ENCODE peak calls at places on chromosomes 11 and 22, in four cellular contexts. H, N, K and G are unnamed samples.
A peak's percentile ranks its signal among the peaks of the same experiment; 100 is the strongest.

GRCh38 chr11:11993814-11994213 is 14.6 kb downstream of the DKK3 start:
- DNase-seq in H (no peak), K (no peak), N (peak; percentile 80), G (no peak)

GRCh38 chr11:88115828-88116410 is 59.3 kb downstream of the RAB38 start:
- DNase-seq in K (no peak), H (no peak), N (no peak), G (no peak)

GRCh38 chr22:42683599-42684283 is 34.5 kb upstream of the CYB5R3 start:
- DNase-seq in N (peak; percentile 96), H (no peak), K (peak; percentile 87), G (no peak)

GRCh38 chr11:100791873-100792272 is 104.8 kb downstream of the ARHGAP42 start:
- DNase-seq in H (no peak), K (no peak), N (no peak), G (no peak)

GRCh38 chr22:33357894-33358440 is 299.8 kb upstream of the SYN3 start:
- DNase-seq in H (no peak), N (no peak), K (no peak), G (no peak)

GRCh38 chr11:126661051-126661450 is 305.6 kb downstream of the ST3GAL4 start:
- DNase-seq in K (no peak), N (no peak), H (no peak), G (no peak)

GRCh38 chr22:30865656-30866055 is 102.9 kb downstream of the MORC2 start:
- DNase-seq in K (peak; percentile 26), H (no peak), N (peak; percentile 52), G (no peak)

GRCh38 chr22:42892156-42892555 is 35.1 kb upstream of the ARFGAP3 start:
- DNase-seq in K (no peak), H (peak; percentile 62), N (no peak), G (no peak)

GRCh38 chr11:86818466-86819282 is 18.3 kb downstream of the PRSS23 start:
- DNase-seq in K (no peak), H (no peak), N (no peak), G (peak; percentile 74)

GRCh38 chr11:61542024-61542461 is 33.5 kb downstream of the LRRC10B start:
- DNase-seq in K (no peak), N (no peak), H (no peak), G (no peak)

GRCh38 chr11:10618490-10618889 is 50.0 kb upstream of the LYVE1 start:
- DNase-seq in N (peak; percentile 57), H (no peak), K (no peak), G (no peak)

DNA sequence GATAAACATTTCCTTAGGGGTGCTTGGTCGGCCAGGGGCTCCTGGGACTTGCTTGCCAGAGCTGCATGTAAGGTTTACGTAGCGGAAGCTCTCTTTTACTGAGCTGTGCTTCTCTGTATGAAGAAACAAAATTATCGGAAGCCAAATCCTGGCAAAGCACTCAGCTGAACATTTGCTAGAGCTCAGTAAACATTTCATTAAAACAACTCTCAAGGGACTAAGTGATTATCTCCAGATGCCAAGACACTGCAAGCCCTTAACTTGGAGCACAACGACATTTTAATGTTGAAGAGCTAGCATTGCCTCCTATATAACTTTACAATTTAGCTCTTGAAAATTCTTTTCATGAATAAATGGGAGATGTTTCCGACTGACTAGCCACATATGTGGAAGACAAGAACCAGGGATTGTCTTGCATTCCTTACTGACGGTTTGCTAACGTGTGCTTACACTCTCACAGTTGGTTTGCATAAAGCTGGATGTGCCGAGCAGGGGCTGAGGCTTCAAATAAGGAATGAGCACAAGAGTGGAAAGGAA is 43.3 kb downstream of the SCUBE2 start:
- DNase-seq in K (no peak), H (no peak), N (peak; percentile 78), G (no peak)
- H3K36me3 ChIP-seq in K (no peaks in the 10 kb centered on the region), H (no peaks in the 10 kb centered on the region), N (no peaks in the 10 kb centered on the region), G (no peaks in the 10 kb centered on the region)

GRCh38 chr22:35850831-35851230 is 133.2 kb downstream of the APOL5 start:
- DNase-seq in H (no peak), K (no peak), N (no peak), G (no peak)
- H3K4me1 ChIP-seq in H (peaks cover 21% of the 10 kb centered on the region), K (no peaks in the 10 kb centered on the region), N (peaks cover 27% of the 10 kb centered on the region), G (peaks cover 34% of the 10 kb centered on the region)

GRCh38 chr11:94857337-94857736 is 89.2 kb downstream of the AMOTL1 start:
- DNase-seq in H (no peak), N (no peak), K (no peak), G (no peak)

GRCh38 chr11:94861306-94861845 is 93.2 kb downstream of the AMOTL1 start:
- DNase-seq in H (no peak), K (no peak), N (no peak), G (no peak)

GRCh38 chr11:94864646-94865045 is 96.5 kb downstream of the AMOTL1 start:
- DNase-seq in N (no peak), H (no peak), K (no peak), G (no peak)

GRCh38 chr11:94858012-94858705 is 90.0 kb downstream of the AMOTL1 start:
- DNase-seq in K (no peak), H (no peak), N (no peak), G (no peak)

DNA sequence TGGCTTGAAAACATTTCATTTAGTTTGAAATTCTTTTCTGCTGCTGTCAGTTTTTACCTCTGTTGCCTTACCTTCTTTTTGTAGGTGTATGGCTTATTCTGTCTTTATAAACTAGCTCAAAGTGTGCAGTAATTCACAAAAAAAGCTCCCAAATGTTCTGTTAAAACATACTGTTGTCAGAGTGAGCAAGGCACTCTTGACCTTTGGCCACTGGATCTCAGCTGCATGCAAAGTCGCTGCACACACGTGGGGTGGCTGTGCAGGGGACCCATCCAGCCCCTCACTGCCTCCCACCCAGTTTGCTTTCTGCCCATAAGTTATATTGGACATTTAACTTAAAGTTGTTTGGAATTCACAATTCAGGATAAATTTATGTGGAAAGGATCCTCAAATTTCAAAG is 92.2 kb downstream of the AMOTL1 start:
- DNase-seq in K (no peak), N (no peak), H (no peak), G (no peak)
- H3K36me3 ChIP-seq in K (no peaks in the 10 kb centered on the region), N (peaks cover 42% of the 10 kb centered on the region), H (peaks cover 26% of the 10 kb centered on the region), G (peaks cover 13% of the 10 kb centered on the region)

GRCh38 chr11:26837154-26837553 is 115.3 kb upstream of the SLC5A12 start:
- DNase-seq in H (no peak), K (no peak), N (no peak), G (no peak)
- H3K4me1 ChIP-seq in H (no peaks in the 10 kb centered on the region), K (peaks cover 3% of the 10 kb centered on the region), N (peaks cover 13% of the 10 kb centered on the region), G (no peaks in the 10 kb centered on the region)

DNA sequence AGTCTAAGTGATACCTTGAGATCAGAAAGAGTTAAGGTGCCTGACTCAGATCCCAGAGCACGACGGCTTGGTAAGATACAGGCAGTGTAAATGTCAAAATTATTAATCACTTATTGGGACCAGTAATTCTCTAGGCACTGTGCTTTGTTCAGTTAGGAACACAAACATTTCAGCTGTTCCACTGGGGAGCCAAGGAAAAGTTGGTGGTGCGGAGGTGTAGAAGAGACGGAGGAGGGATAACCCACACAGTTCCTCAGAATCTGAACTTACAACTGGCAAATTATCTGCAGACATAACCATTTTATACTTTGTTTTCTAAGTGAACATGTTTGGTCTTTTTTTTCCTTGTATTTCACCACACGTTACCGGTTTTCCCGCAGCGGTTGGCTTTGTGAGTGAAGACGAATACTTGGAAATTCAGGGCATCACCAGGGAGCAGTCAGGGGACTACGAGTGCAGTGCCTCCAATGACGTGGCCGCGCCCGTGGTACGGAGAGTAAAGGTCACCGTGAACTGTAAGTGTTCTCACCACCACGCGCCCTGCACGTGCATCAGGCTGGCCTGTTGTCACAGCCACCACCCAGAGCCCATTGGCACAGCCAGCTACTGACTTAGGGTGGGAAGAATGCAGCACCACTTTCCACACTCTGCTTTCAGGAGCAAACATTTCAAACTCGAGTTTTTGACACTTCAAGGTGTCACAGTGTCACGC is 937.0 kb downstream of the NTM start:
- DNase-seq in K (no peak), N (no peak), H (no peak), G (no peak)
- H3K36me3 ChIP-seq in K (no peaks in the 10 kb centered on the region), N (no peaks in the 10 kb centered on the region), H (no peaks in the 10 kb centered on the region), G (no peaks in the 10 kb centered on the region)

GRCh38 chr11:19433367-19433766 is 192.6 kb upstream of the E2F8 start:
- DNase-seq in H (no peak), N (no peak), K (no peak), G (no peak)
- H3K4me1 ChIP-seq in H (peaks cover 10% of the 10 kb centered on the region), N (no peaks in the 10 kb centered on the region), K (no peaks in the 10 kb centered on the region), G (peaks cover 19% of the 10 kb centered on the region)

DNA sequence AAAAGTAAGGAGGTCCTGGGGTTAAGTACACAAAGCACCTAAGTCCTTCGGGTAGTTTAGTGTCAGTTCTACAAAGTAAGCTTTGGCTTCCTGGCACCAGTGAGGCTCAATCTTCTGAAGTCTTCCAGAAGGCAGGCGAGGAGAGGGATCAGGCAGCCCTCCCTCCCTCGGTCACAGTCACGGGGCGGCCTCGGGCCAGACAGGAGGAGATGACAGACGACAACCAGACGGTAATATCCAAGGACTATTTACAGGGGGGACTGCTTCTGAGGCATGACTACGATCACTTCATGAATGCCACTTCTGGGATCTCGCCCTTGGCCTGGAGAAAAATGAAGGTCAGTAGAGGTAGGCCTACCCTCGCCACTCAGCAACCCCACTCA is 378 bp upstream of the TMEM223 start:
- DNase-seq in H (no peak), K (peak; percentile 62), N (peak; percentile 81), G (no peak)
- H3K36me3 ChIP-seq in H (peaks cover 32% of the 10 kb centered on the region), K (no peaks in the 10 kb centered on the region), N (peaks cover 40% of the 10 kb centered on the region), G (peaks cover 6% of the 10 kb centered on the region)